ENCODE peak calls at places on chromosomes 12 and 14, in seven cellular contexts. Q is GM04503, I is neural progenitor cell, L is glutamatergic neuron, J is NCI-H2081, E is astrocyte of the spinal cord, V is posterior vena cava. B is an unnamed sample.

GRCh38 chr12:43028826-43029225 is 439.3 kb upstream of the PRICKLE1 start:
- DNase-seq in Q (no peak), I (no peak), L (no peak), J (no peak), E (peak), V (no peak), B (no peak)

GRCh38 chr12:45439039-45439438 is 223.1 kb downstream of the ANO6 start:
- DNase-seq in Q (no peak), I (no peak), L (no peak), J (no peak), E (peak), V (no peak), B (no peak)

GRCh38 chr12:11768233-11768965 is 118.9 kb downstream of the ETV6 start:
- DNase-seq in Q (no peak), I (no peak), L (no peak), J (no peak), E (no peak), V (no peak), B (no peak)

GRCh38 chr12:55670213-55670730 is 33.6 kb downstream of the OR10P1 start:
- DNase-seq in Q (no peak), I (no peak), L (no peak), J (no peak), E (no peak), V (peak), B (no peak)

GRCh38 chr14:72129283-72129682 is 197.1 kb downstream of the RGS6 start:
- DNase-seq in Q (no peak), I (no peak), L (no peak), J (no peak), E (no peak), V (no peak), B (no peak)

GRCh38 chr12:77932216-77932615 is 101.5 kb downstream of the NAV3 start:
- DNase-seq in Q (no peak), I (no peak), L (no peak), J (no peak), E (no peak), V (no peak), B (no peak)

GRCh38 chr14:90968025-90968424 is 92.4 kb downstream of the RPS6KA5 start:
- DNase-seq in Q (no peak), I (no peak), L (no peak), J (no peak), E (no peak), V (no peak), B (no peak)

GRCh38 chr12:115504241-115504941 is 773.1 kb downstream of the MED13L start:
- DNase-seq in Q (no peak), I (no peak), L (no peak), J (no peak), E (no peak), V (no peak), B (no peak)

GRCh38 chr14:100569734-100570251 is 17.4 kb downstream of the BEGAIN start:
- DNase-seq in Q (no peak), I (peak), L (no peak), J (no peak), E (no peak), V (no peak), B (no peak)

GRCh38 chr14:20627337-20628032 is 14.0 kb downstream of the OR6S1 start:
- DNase-seq in Q (no peak), I (no peak), L (no peak), J (no peak), E (no peak), V (no peak), B (no peak)

GRCh38 chr12:25806271-25806670 is 152.2 kb upstream of the RASSF8 start:
- DNase-seq in Q (no peak), I (no peak), L (no peak), J (no peak), E (peak), V (no peak), B (no peak)

GRCh38 chr12:91781114-91781513 is 364.5 kb downstream of the BTG1 start:
- DNase-seq in Q (no peak), I (no peak), L (no peak), J (no peak), E (peak), V (no peak), B (no peak)

GRCh38 chr14:22456986-22457594 is 131.9 kb downstream of the DAD1 start:
- DNase-seq in Q (no peak), I (no peak), L (no peak), J (no peak), E (no peak), V (no peak), B (no peak)

GRCh38 chr12:108567974-108568652 is 5.7 kb downstream of the ISCU start:
- DNase-seq in Q (no peak), I (no peak), L (no peak), J (no peak), E (peak), V (no peak), B (no peak)

GRCh38 chr12:28258998-28259397 is 68.7 kb downstream of the CCDC91 start:
- DNase-seq in Q (no peak), I (no peak), L (no peak), J (no peak), E (peak), V (no peak), B (no peak)

GRCh38 chr12:68367903-68368302 is 35.7 kb upstream of the MDM1 start:
- DNase-seq in Q (peak), I (no peak), L (no peak), J (no peak), E (no peak), V (no peak), B (no peak)

GRCh38 chr14:71143391-71144290 is 236.4 kb downstream of the PCNX1 start:
- DNase-seq in Q (peak), I (no peak), L (no peak), J (no peak), E (peak), V (no peak), B (no peak)

GRCh38 chr12:38159591-38160317 is 156.8 kb upstream of the ALG10B start:
- DNase-seq in Q (no peak), I (no peak), L (no peak), J (no peak), E (no peak), V (peak), B (no peak)

GRCh38 chr12:89695830-89696229 is 12.8 kb downstream of the ATP2B1 start:
- DNase-seq in Q (no peak), I (no peak), L (no peak), J (no peak), E (no peak), V (no peak), B (no peak)

GRCh38 chr14:50038398-50039119 is 77.8 kb downstream of the VCPKMT start:
- DNase-seq in Q (peak), I (no peak), L (no peak), J (no peak), E (peak), V (no peak), B (no peak)

GRCh38 chr12:10959777-10960176 is 20.7 kb upstream of the TAS2R14 start:
- DNase-seq in Q (no peak), I (no peak), L (no peak), J (no peak), E (no peak), V (no peak), B (no peak)